ENCODE peak calls at places on chromosomes 5 and 9, in nine cellular contexts. C, G, P, R, X, U, W, N and B are unnamed samples.

GRCh38 chr9:100534401-100534800 is 43.5 kb upstream of the CAVIN4 start:
- DNase-seq in X (no peak), W (no peak), R (no peak), N (no peak), G (no peak), U (no peak), P (no peak), C (no peak), B (no peak)

GRCh38 chr5:54492196-54492595 is 25.4 kb upstream of the SNX18 start:
- DNase-seq in U (no peak), W (no peak), C (no peak), R (no peak), G (no peak), X (no peak), P (no peak), N (peak; percentile 12), B (no peak)

GRCh38 chr5:95712347-95712958 is 18.7 kb upstream of the RHOBTB3 start:
- DNase-seq in P (peak; percentile 86), C (no peak), R (no peak), U (peak; percentile 65), N (peak; percentile 95), X (no peak), W (peak; percentile 95), G (no peak), B (no peak)

GRCh38 chr9:91676042-91676441 is 252.4 kb upstream of the NFIL3 start:
- DNase-seq in X (no peak), C (no peak), P (peak; percentile 64), N (peak; percentile 18), U (peak; percentile 23), G (no peak), R (no peak), W (peak; percentile 65), B (no peak)

GRCh38 chr9:121674952-121675351 is 23.5 kb downstream of the DAB2IP start:
- DNase-seq in U (peak; percentile 63), N (peak; percentile 29), W (peak; percentile 38), R (peak; percentile 10), G (no peak), X (no peak), P (no peak), C (no peak), B (no peak)

GRCh38 chr5:123035950-123036390 is 555 bp downstream of the PPIC start:
- DNase-seq in U (peak; percentile 39), C (no peak), G (no peak), X (peak; percentile 64), N (peak; percentile 29), R (peak; percentile 36), W (peak; percentile 67), P (peak; percentile 49), B (no peak)

GRCh38 chr5:149611327-149611726 is 30.0 kb downstream of the ARHGEF37 start:
- DNase-seq in R (no peak), C (no peak), N (peak; percentile 75), W (no peak), X (no peak), G (no peak), P (no peak), U (peak; percentile 35), B (no peak)

GRCh38 chr5:220008-220407 is 1.9 kb downstream of the SDHA start:
- DNase-seq in C (no peak), W (peak; percentile 6), G (peak; percentile 38), P (no peak), X (no peak), U (no peak), N (no peak), R (no peak), B (no peak)

GRCh38 chr5:417765-418559 is 25.0 kb upstream of the EXOC3 start:
- DNase-seq in N (no peak), C (no peak), P (no peak), X (no peak), R (no peak), G (no peak), U (no peak), W (no peak), B (no peak)

GRCh38 chr5:59721741-59722140 is 171.8 kb downstream of the PDE4D start:
- DNase-seq in R (no peak), P (no peak), X (no peak), G (no peak), U (no peak), N (no peak), C (no peak), W (no peak), B (no peak)